ENCODE peak calls at places on chromosomes 16 and 17, in nine cellular contexts. One of them, this sample, is unnamed.

GRCh38 chr17:13337864-13338371 is 263.8 kb downstream of the HS3ST3A1 start:
- DNase-seq in thoracic aorta: no peak
- DNase-seq in heart left ventricle: peak; percentile 20
- DNase-seq in mucosa of descending colon: peak; percentile 59
- DNase-seq in transverse colon: no peak
- DNase-seq in bronchial epithelial cell: peak; percentile 57
- DNase-seq in stomach: no peak
- DNase-seq in BE2C: peak; percentile 27
- DNase-seq in psoas muscle: no peak
- DNase-seq in this sample: no peak

GRCh38 chr17:4038076-4038475 is 73.8 kb upstream of the ATP2A3 start:
- DNase-seq in thoracic aorta: no peak
- DNase-seq in heart left ventricle: no peak
- DNase-seq in mucosa of descending colon: no peak
- DNase-seq in transverse colon: no peak
- DNase-seq in bronchial epithelial cell: no peak
- DNase-seq in stomach: no peak
- DNase-seq in BE2C: no peak
- DNase-seq in psoas muscle: no peak
- DNase-seq in this sample: no peak

GRCh38 chr16:20803192-20803560 is 3.1 kb downstream of the ERI2 start:
- DNase-seq in thoracic aorta: no peak
- DNase-seq in heart left ventricle: no peak
- DNase-seq in mucosa of descending colon: no peak
- DNase-seq in transverse colon: no peak
- DNase-seq in bronchial epithelial cell: peak; percentile 27
- DNase-seq in stomach: no peak
- DNase-seq in BE2C: no peak
- DNase-seq in psoas muscle: no peak
- DNase-seq in this sample: no peak

GRCh38 chr17:83146347-83146746 is 66.9 kb downstream of the METRNL start:
- DNase-seq in thoracic aorta: no peak
- DNase-seq in heart left ventricle: no peak
- DNase-seq in mucosa of descending colon: no peak
- DNase-seq in transverse colon: no peak
- DNase-seq in bronchial epithelial cell: peak; percentile 19
- DNase-seq in stomach: no peak
- DNase-seq in BE2C: no peak
- DNase-seq in psoas muscle: no peak
- DNase-seq in this sample: no peak

GRCh38 chr17:78241277-78242023 is 10.0 kb downstream of the TMEM235 start:
- DNase-seq in thoracic aorta: no peak
- DNase-seq in heart left ventricle: no peak
- DNase-seq in mucosa of descending colon: no peak
- DNase-seq in transverse colon: no peak
- DNase-seq in bronchial epithelial cell: no peak
- DNase-seq in stomach: no peak
- DNase-seq in BE2C: peak; percentile 69
- DNase-seq in psoas muscle: no peak
- DNase-seq in this sample: no peak

GRCh38 chr16:66692341-66692740 is 4.2 kb downstream of the CMTM4 start:
- DNase-seq in thoracic aorta: no peak
- DNase-seq in heart left ventricle: no peak
- DNase-seq in mucosa of descending colon: no peak
- DNase-seq in transverse colon: no peak
- DNase-seq in bronchial epithelial cell: peak; percentile 93
- DNase-seq in stomach: peak; percentile 46
- DNase-seq in BE2C: no peak
- DNase-seq in psoas muscle: no peak
- DNase-seq in this sample: no peak

GRCh38 chr16:66620419-66620775 is 15.9 kb downstream of the CMTM3 start:
- DNase-seq in thoracic aorta: no peak
- DNase-seq in heart left ventricle: no peak
- DNase-seq in mucosa of descending colon: no peak
- DNase-seq in transverse colon: no peak
- DNase-seq in bronchial epithelial cell: no peak
- DNase-seq in stomach: no peak
- DNase-seq in BE2C: no peak
- DNase-seq in psoas muscle: no peak
- DNase-seq in this sample: no peak

GRCh38 chr16:58493756-58494431 is 6.0 kb upstream of the NDRG4 start:
- DNase-seq in thoracic aorta: no peak
- DNase-seq in heart left ventricle: no peak
- DNase-seq in mucosa of descending colon: no peak
- DNase-seq in transverse colon: no peak
- DNase-seq in bronchial epithelial cell: no peak
- DNase-seq in stomach: no peak
- DNase-seq in BE2C: no peak
- DNase-seq in psoas muscle: no peak
- DNase-seq in this sample: no peak

GRCh38 chr17:42422958-42423712 is at the start of gene CAVIN1:
- DNase-seq in thoracic aorta: peak; percentile 96
- DNase-seq in heart left ventricle: peak; percentile 100
- DNase-seq in mucosa of descending colon: peak; percentile 85
- DNase-seq in transverse colon: peak; percentile 93
- DNase-seq in bronchial epithelial cell: peak; percentile 87
- DNase-seq in stomach: peak; percentile 92
- DNase-seq in BE2C: peak; percentile 24
- DNase-seq in psoas muscle: peak; percentile 100
- DNase-seq in this sample: peak; percentile 99

GRCh38 chr17:54992797-54993639 is 24.5 kb downstream of the STXBP4 start:
- DNase-seq in thoracic aorta: no peak
- DNase-seq in heart left ventricle: no peak
- DNase-seq in mucosa of descending colon: peak; percentile 15
- DNase-seq in transverse colon: no peak
- DNase-seq in bronchial epithelial cell: peak; percentile 45
- DNase-seq in stomach: no peak
- DNase-seq in BE2C: peak; percentile 26
- DNase-seq in psoas muscle: no peak
- DNase-seq in this sample: no peak

GRCh38 chr17:69733171-69734014 is 318.9 kb downstream of the MAP2K6 start:
- DNase-seq in thoracic aorta: no peak
- DNase-seq in heart left ventricle: peak; percentile 34
- DNase-seq in mucosa of descending colon: no peak
- DNase-seq in transverse colon: no peak
- DNase-seq in bronchial epithelial cell: peak; percentile 97
- DNase-seq in stomach: no peak
- DNase-seq in BE2C: no peak
- DNase-seq in psoas muscle: peak; percentile 48
- DNase-seq in this sample: no peak

GRCh38 chr16:727291-727977 is 528 bp downstream of the HAGHL start:
- DNase-seq in thoracic aorta: no peak
- DNase-seq in heart left ventricle: no peak
- DNase-seq in mucosa of descending colon: no peak
- DNase-seq in transverse colon: peak; percentile 36
- DNase-seq in bronchial epithelial cell: no peak
- DNase-seq in stomach: no peak
- DNase-seq in BE2C: peak; percentile 37
- DNase-seq in psoas muscle: no peak
- DNase-seq in this sample: no peak

GRCh38 chr16:28981517-28981916 is 3.3 kb upstream of the LAT start:
- DNase-seq in thoracic aorta: no peak
- DNase-seq in heart left ventricle: no peak
- DNase-seq in mucosa of descending colon: peak; percentile 35
- DNase-seq in transverse colon: no peak
- DNase-seq in bronchial epithelial cell: no peak
- DNase-seq in stomach: no peak
- DNase-seq in BE2C: peak; percentile 34
- DNase-seq in psoas muscle: no peak
- DNase-seq in this sample: no peak

GRCh38 chr16:82259731-82260130 is 89.7 kb upstream of the MPHOSPH6 start:
- DNase-seq in thoracic aorta: no peak
- DNase-seq in heart left ventricle: no peak
- DNase-seq in mucosa of descending colon: no peak
- DNase-seq in transverse colon: no peak
- DNase-seq in bronchial epithelial cell: no peak
- DNase-seq in stomach: no peak
- DNase-seq in BE2C: no peak
- DNase-seq in psoas muscle: no peak
- DNase-seq in this sample: no peak

GRCh38 chr16:57504491-57504890 is 18.2 kb upstream of the DOK4 start:
- DNase-seq in thoracic aorta: no peak
- DNase-seq in heart left ventricle: no peak
- DNase-seq in mucosa of descending colon: no peak
- DNase-seq in transverse colon: no peak
- DNase-seq in bronchial epithelial cell: no peak
- DNase-seq in stomach: no peak
- DNase-seq in BE2C: peak; percentile 30
- DNase-seq in psoas muscle: no peak
- DNase-seq in this sample: no peak

GRCh38 chr16:68658258-68658973 is 13.3 kb downstream of the CDH3 start:
- DNase-seq in thoracic aorta: no peak
- DNase-seq in heart left ventricle: no peak
- DNase-seq in mucosa of descending colon: peak; percentile 35
- DNase-seq in transverse colon: no peak
- DNase-seq in bronchial epithelial cell: peak; percentile 99
- DNase-seq in stomach: no peak
- DNase-seq in BE2C: no peak
- DNase-seq in psoas muscle: no peak
- DNase-seq in this sample: no peak

GRCh38 chr17:83119987-83120864 is 40.8 kb downstream of the METRNL start:
- DNase-seq in thoracic aorta: no peak
- DNase-seq in heart left ventricle: no peak
- DNase-seq in mucosa of descending colon: no peak
- DNase-seq in transverse colon: peak; percentile 39
- DNase-seq in bronchial epithelial cell: no peak
- DNase-seq in stomach: no peak
- DNase-seq in BE2C: no peak
- DNase-seq in psoas muscle: no peak
- DNase-seq in this sample: no peak

GRCh38 chr17:81520021-81520894 is 7.7 kb upstream of the ACTG1 start:
- DNase-seq in thoracic aorta: no peak
- DNase-seq in heart left ventricle: no peak
- DNase-seq in mucosa of descending colon: peak; percentile 19
- DNase-seq in transverse colon: no peak
- DNase-seq in bronchial epithelial cell: no peak
- DNase-seq in stomach: no peak
- DNase-seq in BE2C: no peak
- DNase-seq in psoas muscle: peak; percentile 20
- DNase-seq in this sample: no peak

GRCh38 chr17:59558953-59559352 is 6.5 kb upstream of the DHX40 start:
- DNase-seq in thoracic aorta: no peak
- DNase-seq in heart left ventricle: no peak
- DNase-seq in mucosa of descending colon: no peak
- DNase-seq in transverse colon: no peak
- DNase-seq in bronchial epithelial cell: no peak
- DNase-seq in stomach: no peak
- DNase-seq in BE2C: no peak
- DNase-seq in psoas muscle: no peak
- DNase-seq in this sample: no peak
- TF ChIP-seq CTCF in thoracic aorta: no peak
- TF ChIP-seq CTCF in heart left ventricle: no peak
- TF ChIP-seq CTCF in mucosa of descending colon: no peak
- TF ChIP-seq CTCF in transverse colon: no peak
- TF ChIP-seq CTCF in bronchial epithelial cell: no peak
- TF ChIP-seq CTCF in stomach: no peak
- TF ChIP-seq CTCF in BE2C: peak; percentile 40
- TF ChIP-seq CTCF in psoas muscle: peak; percentile 26
- TF ChIP-seq CTCF in this sample: peak; percentile 25

GRCh38 chr16:1740781-1741490 is 30.4 kb downstream of the NME3 start:
- DNase-seq in thoracic aorta: no peak
- DNase-seq in heart left ventricle: no peak
- DNase-seq in mucosa of descending colon: no peak
- DNase-seq in transverse colon: no peak
- DNase-seq in bronchial epithelial cell: no peak
- DNase-seq in stomach: no peak
- DNase-seq in BE2C: no peak
- DNase-seq in psoas muscle: no peak
- DNase-seq in this sample: no peak
- H3K4me3 ChIP-seq in thoracic aorta: no peak overlapping the region
- H3K4me3 ChIP-seq in heart left ventricle: no peak overlapping the region
- H3K4me3 ChIP-seq in mucosa of descending colon: no peak overlapping the region
- H3K4me3 ChIP-seq in transverse colon: no peak overlapping the region
- H3K4me3 ChIP-seq in bronchial epithelial cell: no peak overlapping the region
- H3K4me3 ChIP-seq in stomach: no peak overlapping the region
- H3K4me3 ChIP-seq in BE2C: no peak overlapping the region
- H3K4me3 ChIP-seq in psoas muscle: no peak overlapping the region
- H3K4me3 ChIP-seq in this sample: no peak overlapping the region

GRCh38 chr16:73848993-73849392 is 447.6 kb upstream of the PSMD7 start:
- DNase-seq in thoracic aorta: no peak
- DNase-seq in heart left ventricle: no peak
- DNase-seq in mucosa of descending colon: peak; percentile 87
- DNase-seq in transverse colon: peak; percentile 78
- DNase-seq in bronchial epithelial cell: no peak
- DNase-seq in stomach: no peak
- DNase-seq in BE2C: no peak
- DNase-seq in psoas muscle: no peak
- DNase-seq in this sample: no peak

GRCh38 chr16:73840710-73841109 is 455.9 kb upstream of the PSMD7 start:
- DNase-seq in thoracic aorta: no peak
- DNase-seq in heart left ventricle: peak; percentile 10
- DNase-seq in mucosa of descending colon: no peak
- DNase-seq in transverse colon: no peak
- DNase-seq in bronchial epithelial cell: no peak
- DNase-seq in stomach: no peak
- DNase-seq in BE2C: no peak
- DNase-seq in psoas muscle: no peak
- DNase-seq in this sample: no peak

GRCh38 chr16:73847090-73847489 is 449.5 kb upstream of the PSMD7 start:
- DNase-seq in thoracic aorta: no peak
- DNase-seq in heart left ventricle: no peak
- DNase-seq in mucosa of descending colon: peak; percentile 10
- DNase-seq in transverse colon: no peak
- DNase-seq in bronchial epithelial cell: no peak
- DNase-seq in stomach: no peak
- DNase-seq in BE2C: no peak
- DNase-seq in psoas muscle: no peak
- DNase-seq in this sample: no peak

DNA sequence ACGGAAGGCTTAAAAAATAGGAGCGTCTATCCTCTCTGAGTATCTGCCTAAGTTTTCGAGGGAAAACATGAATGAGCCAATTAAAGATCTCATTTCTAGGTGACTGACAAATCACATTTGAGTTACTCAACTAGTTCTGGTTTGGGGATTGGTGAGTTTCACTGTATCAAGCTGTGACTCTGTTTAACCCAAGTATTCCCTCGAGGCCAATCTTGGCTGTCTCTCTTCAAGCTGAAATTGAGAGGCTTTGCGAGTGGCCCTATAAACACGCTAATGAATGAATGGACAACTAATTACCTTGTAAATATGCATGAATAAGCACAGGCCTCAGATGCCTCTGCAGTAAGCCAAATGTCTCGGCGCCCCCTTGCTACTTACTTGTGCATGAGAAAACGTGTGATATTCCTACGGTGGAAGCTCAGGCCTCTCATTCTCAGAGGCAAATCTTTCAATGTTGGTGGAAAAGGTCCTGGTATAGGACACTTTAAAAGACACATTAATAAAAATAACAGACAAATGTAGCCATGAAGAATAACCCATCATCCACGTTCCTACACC is 450.2 kb upstream of the PSMD7 start:
- DNase-seq in thoracic aorta: no peak
- DNase-seq in heart left ventricle: no peak
- DNase-seq in mucosa of descending colon: no peak
- DNase-seq in transverse colon: no peak
- DNase-seq in bronchial epithelial cell: no peak
- DNase-seq in stomach: no peak
- DNase-seq in BE2C: no peak
- DNase-seq in psoas muscle: no peak
- DNase-seq in this sample: no peak
- TF ChIP-seq CTCF in thoracic aorta: no peak
- TF ChIP-seq CTCF in heart left ventricle: no peak
- TF ChIP-seq CTCF in mucosa of descending colon: no peak
- TF ChIP-seq CTCF in transverse colon: no peak
- TF ChIP-seq CTCF in bronchial epithelial cell: no peak
- TF ChIP-seq CTCF in stomach: no peak
- TF ChIP-seq CTCF in BE2C: peak; percentile 6
- TF ChIP-seq CTCF in psoas muscle: no peak
- TF ChIP-seq CTCF in this sample: peak; percentile 4

GRCh38 chr16:87536795-87537142 is 43.9 kb upstream of the ZCCHC14 start:
- DNase-seq in thoracic aorta: no peak
- DNase-seq in heart left ventricle: no peak
- DNase-seq in mucosa of descending colon: no peak
- DNase-seq in transverse colon: no peak
- DNase-seq in bronchial epithelial cell: no peak
- DNase-seq in stomach: no peak
- DNase-seq in BE2C: no peak
- DNase-seq in psoas muscle: no peak
- DNase-seq in this sample: no peak
- H3K4me3 ChIP-seq in thoracic aorta: no peak overlapping the region
- H3K4me3 ChIP-seq in heart left ventricle: no peak overlapping the region
- H3K4me3 ChIP-seq in mucosa of descending colon: no peak overlapping the region
- H3K4me3 ChIP-seq in transverse colon: no peak overlapping the region
- H3K4me3 ChIP-seq in bronchial epithelial cell: no peak overlapping the region
- H3K4me3 ChIP-seq in stomach: no peak overlapping the region
- H3K4me3 ChIP-seq in BE2C: no peak overlapping the region
- H3K4me3 ChIP-seq in psoas muscle: no peak overlapping the region
- H3K4me3 ChIP-seq in this sample: no peak overlapping the region

This sample was measured in ascending aorta.